ENCODE peak calls at places on chromosome 15, in five cellular contexts. E is IMR-90, Q is A549, P is HCT116, C is HepG2. B is an unnamed sample.

GRCh38 chr15:70521576-70522322 is 241.6 kb downstream of the UACA start:
- DNase-seq in E (no peak), Q (no peak), P (no peak), C (no peak), B (no peak)

GRCh38 chr15:95988574-95988887 is 342.0 kb upstream of the NR2F2 start:
- DNase-seq in E (peak), Q (no peak), P (no peak), C (peak), B (no peak)

GRCh38 chr15:69304176-69304533 is 5.4 kb downstream of the PAQR5 start:
- DNase-seq in E (peak), Q (peak), P (peak), C (peak), B (no peak)

GRCh38 chr15:63599401-63600000 is 2.3 kb downstream of the FBXL22 start:
- DNase-seq in E (no peak), Q (peak), P (no peak), C (peak), B (no peak)

GRCh38 chr15:44532689-44533088 is 4.3 kb upstream of the EIF3J start:
- DNase-seq in E (no peak), Q (no peak), P (no peak), C (no peak), B (no peak)

GRCh38 chr15:34318277-34319079 is 19.1 kb downstream of the SLC12A6 start:
- DNase-seq in E (peak), Q (peak), P (peak), C (peak), B (no peak)

GRCh38 chr15:99651023-99651807 is 82.0 kb downstream of the LYSMD4 start:
- DNase-seq in E (peak), Q (no peak), P (no peak), C (no peak), B (no peak)

GRCh38 chr15:90231028-90232017 is 2.4 kb downstream of the CIB1 start:
- DNase-seq in E (no peak), Q (no peak), P (no peak), C (no peak), B (peak)

GRCh38 chr15:75900577-75900976 is 3.1 kb upstream of the FBXO22 start:
- DNase-seq in E (no peak), Q (no peak), P (no peak), C (no peak), B (no peak)

GRCh38 chr15:39079296-39079834 is 501.5 kb upstream of the THBS1 start:
- DNase-seq in E (peak), Q (peak), P (no peak), C (no peak), B (no peak)

GRCh38 chr15:93543093-93543492 is 454.1 kb upstream of the RGMA start:
- DNase-seq in E (no peak), Q (no peak), P (no peak), C (no peak), B (no peak)

GRCh38 chr15:38073278-38073930 is 139.0 kb downstream of the TMCO5A start:
- DNase-seq in E (peak), Q (no peak), P (peak), C (peak), B (no peak)

GRCh38 chr15:65393091-65393490 is 15.3 kb upstream of the IGDCC3 start:
- DNase-seq in E (no peak), Q (no peak), P (no peak), C (no peak), B (no peak)
- TF ChIP-seq RAD21 in E (no peak), Q (no peak), P (no peak), C (no peak), B (no peak)

GRCh38 chr15:77412972-77413371 is 6.9 kb downstream of the PEAK1 start:
- DNase-seq in E (no peak), Q (no peak), P (no peak), C (no peak), B (no peak)

GRCh38 chr15:77411614-77411976 is 8.3 kb downstream of the PEAK1 start:
- DNase-seq in E (no peak), Q (no peak), P (no peak), C (no peak), B (no peak)

GRCh38 chr15:77415450-77416448 is 4.2 kb downstream of the PEAK1 start:
- DNase-seq in E (peak), Q (no peak), P (no peak), C (no peak), B (no peak)

GRCh38 chr15:77414781-77415442 is 5.0 kb downstream of the PEAK1 start:
- DNase-seq in E (no peak), Q (no peak), P (no peak), C (no peak), B (no peak)

GRCh38 chr15:77413687-77414349 is 6.1 kb downstream of the PEAK1 start:
- DNase-seq in E (no peak), Q (no peak), P (no peak), C (no peak), B (no peak)
- TF ChIP-seq RAD21 in E (no peak), Q (no peak), P (no peak), C (no peak), B (no peak)

GRCh38 chr15:40471778-40472130 is 970 bp downstream of the CHST14 start:
- DNase-seq in E (peak), Q (no peak), P (no peak), C (peak), B (no peak)

GRCh38 chr15:40472171-40472727 is 1.5 kb downstream of the CHST14 start:
- DNase-seq in E (no peak), Q (no peak), P (no peak), C (no peak), B (no peak)

GRCh38 chr15:40469776-40470390 is 901 bp upstream of the CHST14 start:
- DNase-seq in E (peak), Q (no peak), P (no peak), C (no peak), B (no peak)

GRCh38 chr15:40471105-40471777 is 457 bp downstream of the CHST14 start:
- DNase-seq in E (peak), Q (no peak), P (no peak), C (no peak), B (no peak)

GRCh38 chr15:40470423-40471104 is at the start of gene CHST14:
- DNase-seq in E (peak), Q (peak), P (no peak), C (peak), B (no peak)
- TF ChIP-seq RAD21 in E (no peak), Q (no peak), P (no peak), C (peak), B (no peak)

DNA sequence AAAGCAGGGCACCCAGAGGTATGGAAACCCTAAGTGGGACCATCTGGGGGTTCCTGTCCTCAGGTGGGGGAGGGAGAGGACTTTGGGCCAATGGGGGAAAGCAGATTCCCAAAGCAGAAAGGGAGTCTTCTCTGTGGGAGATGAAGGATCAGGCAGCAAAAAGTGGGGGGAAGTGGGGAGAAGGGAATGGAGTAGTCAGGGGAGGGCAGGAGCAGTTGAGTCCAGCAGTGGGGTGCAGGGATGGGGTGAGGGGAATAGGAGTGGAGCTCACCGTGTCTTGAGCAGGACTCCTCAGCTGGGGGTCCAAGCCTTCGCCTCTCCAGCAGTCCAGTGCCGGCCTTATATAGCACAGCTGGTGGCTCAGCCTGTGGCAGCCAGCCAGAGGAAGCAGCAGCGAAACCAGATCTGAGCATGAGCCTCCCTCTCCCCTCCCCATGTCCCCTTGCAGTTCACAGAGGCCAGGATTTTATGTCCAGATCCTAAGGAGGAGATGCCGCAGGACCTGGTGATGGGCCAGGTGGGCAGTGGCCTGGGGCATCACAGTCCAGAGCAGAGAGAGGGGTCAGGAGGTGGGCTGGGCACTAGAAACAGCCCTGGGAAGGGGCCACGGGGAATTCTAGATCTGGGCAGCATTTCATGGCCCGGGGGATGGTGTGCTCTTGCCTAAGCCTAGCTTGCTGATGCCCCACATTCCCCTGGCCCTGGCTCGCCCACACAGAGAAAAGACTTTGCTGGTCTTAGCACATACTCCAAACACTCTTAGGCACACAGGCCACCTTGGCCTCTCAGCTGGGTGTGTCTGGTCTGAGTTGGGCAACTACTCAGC is at the start of gene CILP:
- DNase-seq in E (peak), Q (no peak), P (no peak), C (no peak), B (no peak)
- TF ChIP-seq RAD21 in E (no peak), Q (no peak), P (no peak), C (no peak), B (no peak)

GRCh38 chr15:98581715-98582114 is 66.6 kb upstream of the IGF1R start:
- DNase-seq in E (no peak), Q (no peak), P (no peak), C (no peak), B (no peak)
- TF ChIP-seq RAD21 in E (no peak), Q (no peak), P (peak), C (no peak), B (no peak)

DNA sequence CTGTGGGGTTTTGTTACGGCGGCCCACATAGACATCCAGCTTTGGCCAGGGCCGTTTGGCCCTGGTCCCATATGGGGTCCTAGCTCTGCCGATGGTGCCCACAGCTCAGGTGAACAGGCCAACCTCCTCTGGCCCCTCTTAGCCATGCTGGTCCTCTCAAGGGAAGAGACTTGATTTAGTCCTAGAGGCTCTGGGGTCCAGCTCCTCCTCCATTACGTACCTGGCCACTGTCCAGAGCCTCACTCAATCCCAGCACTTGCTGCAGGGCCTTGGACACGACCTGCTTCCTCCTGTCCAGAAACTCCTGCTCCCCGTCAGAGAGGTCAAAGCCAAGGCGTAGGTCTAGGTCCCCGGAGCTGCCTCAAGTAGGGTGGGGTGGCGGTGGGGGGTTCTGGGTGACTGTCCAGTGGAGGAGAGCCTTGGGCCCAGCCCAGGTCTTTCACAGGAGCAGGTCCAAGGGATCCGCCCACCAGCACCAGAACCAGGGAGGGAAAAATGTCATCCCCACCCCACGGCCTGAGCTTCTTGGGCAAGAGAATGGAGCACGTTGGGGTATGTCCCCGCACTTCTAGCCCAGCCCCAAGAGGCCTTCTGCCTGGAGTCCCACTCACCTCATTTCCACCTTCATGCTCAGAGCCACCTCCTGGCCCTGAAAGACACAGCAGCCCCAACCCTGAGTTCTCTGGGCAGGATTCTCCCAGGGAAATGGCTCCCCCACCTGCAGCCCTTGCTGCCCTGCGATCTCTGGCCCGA is 6.8 kb downstream of the PLA2G4F start:
- DNase-seq in E (no peak), Q (no peak), P (no peak), C (peak), B (no peak)
- TF ChIP-seq RAD21 in E (no peak), Q (no peak), P (no peak), C (no peak), B (no peak)

B was measured in GM12878.